ENCODE peak calls at places on chromosomes 6 and 20, in eight cellular contexts. Z is OCI-LY7, J is SK-N-SH, M is PC-3, S is hepatocyte, G is GM23338, P is HCT116, R is MM.1S. O is an unnamed sample.

GRCh38 chr20:62583424-62583920 is 58.8 kb upstream of the SLCO4A1 start:
- DNase-seq in Z (no peak), J (no peak), M (peak; percentile 19), S (peak; percentile 33), G (peak; percentile 52), P (no peak), R (no peak), O (peak; percentile 31)

GRCh38 chr20:3158968-3159431 is 665 bp downstream of the FASTKD5 start:
- DNase-seq in Z (peak; percentile 33), J (peak; percentile 23), M (no peak), S (no peak), G (peak; percentile 52), P (no peak), R (no peak), O (peak; percentile 58)

GRCh38 chr6:121403981-121404380 is 31.5 kb upstream of the GJA1 start:
- DNase-seq in Z (no peak), J (no peak), M (no peak), S (no peak), G (no peak), P (no peak), R (no peak), O (no peak)

GRCh38 chr6:134035823-134036296 is 16.6 kb downstream of the SLC2A12 start:
- DNase-seq in Z (peak; percentile 61), J (no peak), M (peak; percentile 91), S (peak; percentile 15), G (no peak), P (peak; percentile 88), R (peak; percentile 38), O (no peak)

GRCh38 chr6:138716971-138717370 is 56.6 kb upstream of the CCDC28A start:
- DNase-seq in Z (no peak), J (no peak), M (no peak), S (no peak), G (no peak), P (no peak), R (no peak), O (no peak)

GRCh38 chr6:147949981-147950622 is 392.5 kb upstream of the SASH1 start:
- DNase-seq in Z (no peak), J (no peak), M (no peak), S (no peak), G (no peak), P (no peak), R (no peak), O (no peak)

GRCh38 chr6:6004147-6004995 is 2.4 kb downstream of the NRN1 start:
- DNase-seq in Z (no peak), J (peak; percentile 49), M (no peak), S (no peak), G (peak; percentile 54), P (no peak), R (no peak), O (peak; percentile 67)

GRCh38 chr6:142805042-142805441 is 139.9 kb downstream of the HIVEP2 start:
- DNase-seq in Z (no peak), J (no peak), M (no peak), S (no peak), G (no peak), P (no peak), R (no peak), O (no peak)

GRCh38 chr20:32527447-32528055 is 57.6 kb downstream of the NOL4L start:
- DNase-seq in Z (no peak), J (peak; percentile 79), M (no peak), S (no peak), G (no peak), P (no peak), R (no peak), O (peak; percentile 39)

GRCh38 chr20:9294081-9294480 is 220.3 kb upstream of the LAMP5 start:
- DNase-seq in Z (no peak), J (no peak), M (peak; percentile 87), S (peak; percentile 13), G (no peak), P (no peak), R (no peak), O (no peak)

GRCh38 chr6:158737710-158738615 is 81.2 kb downstream of the EZR start:
- DNase-seq in Z (no peak), J (no peak), M (peak; percentile 81), S (no peak), G (no peak), P (peak; percentile 92), R (no peak), O (no peak)

GRCh38 chr20:32965581-32966373 is 38.5 kb downstream of the SUN5 start:
- DNase-seq in Z (no peak), J (peak; percentile 4), M (no peak), S (no peak), G (no peak), P (no peak), R (no peak), O (no peak)

GRCh38 chr20:60065741-60066437 is 107.7 kb downstream of the CDH26 start:
- DNase-seq in Z (no peak), J (no peak), M (no peak), S (no peak), G (no peak), P (no peak), R (no peak), O (no peak)

GRCh38 chr6:95511404-95511803 is 65.9 kb upstream of the MANEA start:
- DNase-seq in Z (no peak), J (no peak), M (no peak), S (no peak), G (no peak), P (no peak), R (no peak), O (no peak)

GRCh38 chr6:39301606-39302005 is 12.6 kb downstream of the KCNK17 start:
- DNase-seq in Z (no peak), J (no peak), M (peak; percentile 14), S (no peak), G (peak; percentile 90), P (peak; percentile 41), R (no peak), O (peak; percentile 70)
- TF ChIP-seq EZH2phosphoT487 in Z (no peak), J (no peak), M (no peak), S (no peak), G (no peak), P (no peak), R (no peak), O (no peak)

DNA sequence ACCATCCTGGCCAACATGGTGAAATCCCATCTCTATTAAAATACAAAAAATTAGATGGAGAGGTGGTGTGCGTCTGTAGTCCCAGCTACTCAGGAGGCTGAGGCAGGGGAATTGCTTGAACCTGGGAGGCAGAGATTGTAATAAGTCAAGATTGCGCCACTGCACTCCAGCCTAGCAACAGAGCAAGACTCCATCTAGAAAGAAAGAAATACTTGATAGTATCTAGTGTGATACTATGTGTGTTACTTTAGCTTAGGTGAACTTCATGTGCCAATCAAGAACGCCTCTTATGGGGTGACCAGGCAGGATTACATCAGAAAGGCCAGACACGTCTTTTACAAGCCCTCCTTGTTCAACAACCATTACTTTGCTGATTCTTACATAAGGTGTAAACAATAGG is 107.1 kb downstream of the TMEM170B start:
- DNase-seq in Z (no peak), J (no peak), M (no peak), S (no peak), G (no peak), P (no peak), R (no peak), O (no peak)
- TF ChIP-seq CTCF in Z (no peak), J (no peak), M (no peak), S (no peak), G (no peak), P (no peak), R (no peak), O (no peak)

GRCh38 chr6:45175272-45175671 is 152.9 kb upstream of the RUNX2 start:
- DNase-seq in Z (no peak), J (no peak), M (no peak), S (no peak), G (no peak), P (no peak), R (no peak), O (no peak)

GRCh38 chr6:45174045-45174444 is 154.1 kb upstream of the RUNX2 start:
- DNase-seq in Z (no peak), J (no peak), M (no peak), S (no peak), G (no peak), P (no peak), R (no peak), O (no peak)

GRCh38 chr6:45170309-45170708 is 157.8 kb upstream of the RUNX2 start:
- DNase-seq in Z (no peak), J (no peak), M (no peak), S (no peak), G (no peak), P (no peak), R (no peak), O (no peak)

GRCh38 chr6:45171380-45171779 is 156.8 kb upstream of the RUNX2 start:
- DNase-seq in Z (no peak), J (no peak), M (no peak), S (no peak), G (no peak), P (no peak), R (no peak), O (no peak)

GRCh38 chr6:45169815-45170214 is 158.3 kb upstream of the RUNX2 start:
- DNase-seq in Z (no peak), J (no peak), M (no peak), S (no peak), G (no peak), P (no peak), R (no peak), O (peak; percentile 4)
- TF ChIP-seq EZH2phosphoT487 in Z (no peak), J (no peak), M (no peak), S (no peak), G (no peak), P (no peak), R (no peak), O (no peak)

DNA sequence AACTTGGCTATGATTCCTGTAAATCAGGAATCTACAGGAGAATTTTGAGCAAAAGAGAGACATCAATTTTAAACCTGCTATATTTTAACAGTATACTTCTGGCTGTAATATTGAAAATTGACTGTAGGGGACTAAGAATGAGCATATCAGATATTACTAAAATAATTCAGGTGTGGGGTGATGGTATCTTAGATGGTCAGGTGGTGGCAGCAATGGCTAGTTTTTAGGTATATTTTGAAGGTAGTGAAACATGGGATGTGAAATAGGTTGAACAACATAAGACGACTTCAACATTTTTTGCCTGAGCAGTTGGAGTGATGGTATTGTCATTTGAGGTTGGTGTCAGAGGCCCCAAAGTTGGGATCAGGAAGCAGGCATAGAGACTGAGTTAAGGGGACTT is 32.1 kb downstream of the FAM83B start:
- DNase-seq in Z (no peak), J (no peak), M (peak; percentile 69), S (no peak), G (peak; percentile 15), P (no peak), R (no peak), O (no peak)
- TF ChIP-seq CTCF in Z (no peak), J (no peak), M (peak; percentile 80), S (no peak), G (peak; percentile 40), P (peak; percentile 63), R (no peak), O (no peak)